ENCODE peak calls at places on chromosomes 16 and 17, in seven cellular contexts. K, D, A, N, J, Q and V are unnamed samples.

GRCh38 chr17:49851387-49852291 is 3.8 kb upstream of the TAC4 start:
- DNase-seq in K (peak), D (peak), A (peak), N (peak), J (peak), Q (peak), V (peak)

GRCh38 chr16:28497386-28497785 is 2.9 kb downstream of the APOBR start:
- DNase-seq in K (no peak), D (no peak), A (no peak), N (no peak), J (no peak), Q (no peak), V (no peak)

GRCh38 chr16:50265260-50265659 is 1.1 kb upstream of the ADCY7 start:
- DNase-seq in K (no peak), D (no peak), A (peak), N (peak), J (peak), Q (peak), V (no peak)

GRCh38 chr16:52676951-52677350 is 130.0 kb upstream of the TOX3 start:
- DNase-seq in K (no peak), D (no peak), A (no peak), N (no peak), J (no peak), Q (no peak), V (no peak)

GRCh38 chr16:85601730-85602401 is 11.3 kb upstream of the GSE1 start:
- DNase-seq in K (no peak), D (no peak), A (no peak), N (peak), J (no peak), Q (peak), V (peak)

GRCh38 chr17:56898874-56899273 is 15.0 kb downstream of the TRIM25 start:
- DNase-seq in K (no peak), D (no peak), A (no peak), N (no peak), J (no peak), Q (no peak), V (no peak)

GRCh38 chr17:6548578-6549330 is 7.6 kb downstream of the PITPNM3 start:
- DNase-seq in K (no peak), D (no peak), A (peak), N (no peak), J (no peak), Q (peak), V (no peak)

GRCh38 chr17:37494971-37495370 is 5.3 kb downstream of the DUSP14 start:
- DNase-seq in K (no peak), D (peak), A (no peak), N (no peak), J (no peak), Q (no peak), V (no peak)

GRCh38 chr17:33647976-33648375 is 354.9 kb upstream of the ASIC2 start:
- DNase-seq in K (peak), D (peak), A (no peak), N (peak), J (peak), Q (no peak), V (peak)

GRCh38 chr17:45813051-45813731 is 29.1 kb downstream of the CRHR1 start:
- DNase-seq in K (no peak), D (peak), A (no peak), N (no peak), J (no peak), Q (no peak), V (no peak)

GRCh38 chr16:1527836-1528811 is 5.3 kb upstream of the TMEM204 start:
- DNase-seq in K (peak), D (peak), A (no peak), N (no peak), J (no peak), Q (no peak), V (peak)

GRCh38 chr17:61397086-61397842 is 2.4 kb upstream of the TBX2 start:
- DNase-seq in K (peak), D (peak), A (no peak), N (peak), J (no peak), Q (no peak), V (peak)

GRCh38 chr17:65279456-65279855 is 142.3 kb downstream of the RGS9 start:
- DNase-seq in K (no peak), D (no peak), A (no peak), N (no peak), J (no peak), Q (no peak), V (no peak)

GRCh38 chr17:43468746-43469544 is 14.8 kb upstream of the DHX8 start:
- DNase-seq in K (peak), D (no peak), A (peak), N (peak), J (no peak), Q (no peak), V (peak)

GRCh38 chr17:31318298-31319190 is 2.9 kb downstream of the EVI2A start:
- DNase-seq in K (peak), D (peak), A (no peak), N (peak), J (peak), Q (peak), V (peak)

GRCh38 chr17:49817993-49818392 is 29.5 kb downstream of the KAT7 start:
- DNase-seq in K (no peak), D (no peak), A (no peak), N (no peak), J (no peak), Q (no peak), V (no peak)

GRCh38 chr16:22631264-22631663 is 120.6 kb downstream of the NPIPB5 start:
- DNase-seq in K (no peak), D (no peak), A (no peak), N (no peak), J (no peak), Q (no peak), V (no peak)

DNA sequence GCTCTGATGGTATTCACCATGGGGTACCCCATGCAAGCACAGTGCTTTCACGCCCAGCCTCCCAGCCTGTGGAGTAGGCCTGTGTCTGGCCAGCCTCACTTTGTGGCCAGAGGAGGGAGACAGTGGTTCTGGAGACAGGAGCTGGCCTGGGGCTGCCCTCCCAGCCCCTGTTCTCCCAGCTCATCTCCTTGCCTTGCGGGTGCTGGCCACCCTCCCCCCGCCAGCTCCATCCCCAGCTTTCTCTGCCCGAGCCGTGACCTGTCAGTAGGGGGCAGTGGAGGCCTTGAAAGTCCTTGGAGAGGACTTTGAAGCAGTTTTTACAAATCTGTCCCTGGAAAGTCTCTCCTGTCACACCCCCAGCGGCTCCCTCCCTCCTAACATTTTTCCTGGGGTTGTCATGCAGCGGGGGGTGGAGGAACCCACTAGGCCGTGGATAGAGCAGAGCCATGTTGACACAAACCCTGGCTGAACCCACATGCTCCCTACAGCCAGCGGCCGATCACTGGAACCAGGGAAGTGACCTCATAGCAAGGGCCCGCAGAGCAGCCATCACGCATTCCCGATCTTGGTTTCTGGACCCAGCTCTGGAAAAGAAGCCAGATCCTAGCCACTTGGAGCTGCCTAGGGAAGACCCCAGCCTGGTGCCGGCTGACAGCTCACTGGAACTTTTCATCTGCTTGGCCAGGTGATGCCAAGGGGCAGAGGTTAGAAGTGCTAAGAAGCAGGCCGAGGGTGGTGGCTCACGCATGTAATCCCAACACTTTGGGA is 289.4 kb downstream of the SEC14L1 start:
- DNase-seq in K (peak), D (peak), A (peak), N (peak), J (peak), Q (peak), V (peak)
- TF ChIP-seq CTCF in K (peak), D (peak), A (peak), N (peak), J (peak), Q (no peak), V (peak)

GRCh38 chr17:40020146-40020545 is 4.9 kb downstream of the CSF3 start:
- DNase-seq in K (no peak), D (no peak), A (no peak), N (no peak), J (no peak), Q (no peak), V (no peak)

GRCh38 chr17:40017422-40018080 is 2.3 kb downstream of the CSF3 start:
- DNase-seq in K (peak), D (no peak), A (no peak), N (no peak), J (no peak), Q (no peak), V (no peak)

GRCh38 chr17:40018211-40019121 is 3.2 kb downstream of the CSF3 start:
- DNase-seq in K (peak), D (peak), A (no peak), N (no peak), J (no peak), Q (peak), V (no peak)

GRCh38 chr17:40021471-40021961 is 6.3 kb downstream of the CSF3 start:
- DNase-seq in K (peak), D (no peak), A (peak), N (peak), J (no peak), Q (no peak), V (peak)

GRCh38 chr17:40019140-40019991 is 4.1 kb downstream of the CSF3 start:
- DNase-seq in K (peak), D (no peak), A (no peak), N (peak), J (no peak), Q (peak), V (peak)
- H3K4me3 ChIP-seq in K (no peak), D (no peak), A (no peak), N (no peak), J (no peak), Q (no peak), V (no peak)

GRCh38 chr16:65667013-65667578 is 545.2 kb upstream of the CDH11 start:
- DNase-seq in K (peak), D (peak), A (peak), N (peak), J (no peak), Q (no peak), V (peak)
- TF ChIP-seq CTCF in K (peak), D (peak), A (peak), N (no peak), J (no peak), Q (no peak), V (peak)

GRCh38 chr17:688100-688989 is 26.3 kb downstream of the VPS53 start:
- DNase-seq in K (peak), D (peak), A (no peak), N (peak), J (peak), Q (no peak), V (peak)

GRCh38 chr17:692116-692515 is 22.5 kb downstream of the VPS53 start:
- DNase-seq in K (peak), D (no peak), A (peak), N (peak), J (no peak), Q (no peak), V (peak)

GRCh38 chr17:690346-690745 is 24.3 kb downstream of the VPS53 start:
- DNase-seq in K (no peak), D (no peak), A (no peak), N (no peak), J (no peak), Q (no peak), V (no peak)

GRCh38 chr17:691423-691822 is 23.2 kb downstream of the VPS53 start:
- DNase-seq in K (peak), D (no peak), A (peak), N (peak), J (no peak), Q (no peak), V (peak)

DNA sequence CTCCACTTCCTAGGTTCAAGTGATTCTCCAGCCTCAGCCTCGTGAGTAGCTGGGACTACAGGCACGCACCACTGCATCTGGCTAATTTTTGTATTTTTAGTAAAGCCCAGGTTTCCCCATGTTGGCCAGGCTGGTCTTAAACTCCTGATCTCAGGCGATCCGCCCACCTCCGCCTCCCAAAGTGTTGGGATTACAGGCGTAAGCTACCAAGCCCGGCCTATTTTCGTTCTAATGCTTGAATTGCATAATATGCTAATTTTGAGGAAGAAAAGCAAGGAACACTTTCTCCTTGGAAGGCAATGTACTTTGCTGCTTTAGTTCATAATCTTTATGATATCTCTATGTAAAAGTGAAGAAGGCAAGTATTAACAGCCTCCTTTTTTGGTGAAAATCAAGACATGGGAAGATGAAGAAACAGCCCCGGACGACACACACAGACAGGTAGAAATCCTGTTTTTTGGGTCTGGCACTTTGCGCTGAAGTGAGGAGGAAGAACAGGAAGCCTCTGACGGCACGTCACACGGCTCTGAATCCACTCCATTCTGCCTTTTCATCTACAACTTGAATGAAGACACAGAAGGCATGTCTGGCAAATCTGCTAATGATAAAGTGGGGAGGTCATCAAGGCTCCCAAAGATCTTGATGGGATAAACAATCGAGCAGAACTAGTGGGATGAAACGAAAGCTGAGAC is 24.9 kb downstream of the VPS53 start:
- DNase-seq in K (no peak), D (no peak), A (no peak), N (no peak), J (no peak), Q (no peak), V (no peak)
- H3K4me3 ChIP-seq in K (no peak), D (no peak), A (no peak), N (no peak), J (no peak), Q (no peak), V (no peak)

DNA sequence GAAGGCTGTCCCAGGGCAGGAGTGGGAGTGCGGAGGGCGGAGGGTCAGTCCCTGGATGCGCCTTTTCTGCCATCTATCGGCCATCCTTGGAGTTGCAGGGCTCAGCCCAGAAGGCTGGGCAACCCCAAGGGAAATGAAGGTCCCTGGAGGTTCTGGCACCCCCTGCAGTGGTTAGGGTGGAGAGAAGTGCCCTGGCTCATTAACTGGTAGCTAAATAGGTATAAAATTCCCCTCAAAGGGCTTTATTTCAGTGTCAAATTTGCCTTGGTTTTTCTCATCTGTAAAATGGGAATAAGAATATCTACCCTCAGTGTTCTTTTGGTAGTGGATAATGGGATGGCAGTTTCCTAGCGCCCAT is 22.4 kb downstream of the C17orf75 start:
- DNase-seq in K (peak), D (peak), A (peak), N (peak), J (peak), Q (peak), V (no peak)
- TF ChIP-seq CTCF in K (peak), D (peak), A (peak), N (peak), J (peak), Q (peak), V (peak)

DNA sequence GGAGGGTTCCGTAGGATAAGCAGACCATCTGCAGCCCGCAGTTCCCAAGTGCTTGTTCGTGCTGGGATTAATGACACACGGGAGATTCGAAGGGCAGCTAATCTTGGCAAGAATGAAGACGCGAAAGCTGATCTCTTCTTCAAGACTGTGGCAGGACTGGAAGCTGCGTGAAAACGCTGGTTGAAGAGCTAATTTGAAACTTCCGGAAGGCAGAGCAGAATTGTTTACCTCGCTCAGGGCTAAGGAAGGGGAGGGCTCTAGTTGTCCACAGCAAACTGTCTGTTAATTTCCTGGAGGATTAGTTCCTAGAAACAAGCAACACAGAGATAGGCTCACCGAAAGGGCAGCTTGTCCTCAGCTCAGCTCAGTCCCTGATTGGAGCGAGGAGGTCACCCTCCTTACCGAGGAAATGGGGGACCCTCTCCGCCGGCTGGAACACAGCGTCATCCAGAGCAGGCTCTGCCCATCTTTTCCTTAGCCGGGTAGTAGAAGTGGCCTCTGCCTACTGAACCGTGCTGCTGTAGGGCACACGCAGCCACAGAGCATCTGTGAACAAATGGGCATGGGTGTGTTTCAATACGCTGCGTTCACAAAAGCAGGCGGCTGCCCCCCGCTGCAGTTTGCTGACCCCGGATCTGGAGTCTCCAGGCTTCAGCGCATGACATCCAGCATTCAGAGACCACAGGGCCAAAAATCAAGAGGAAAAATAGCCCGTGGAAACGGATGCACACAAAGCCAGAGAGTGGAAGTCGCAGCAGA is 16.7 kb upstream of the BAIAP2 start:
- DNase-seq in K (peak), D (peak), A (peak), N (peak), J (peak), Q (peak), V (peak)
- H3K4me3 ChIP-seq in K (no peak), D (peak), A (peak), N (peak), J (no peak), Q (peak), V (peak)

GRCh38 chr16:55640714-55641327 is 15.0 kb upstream of the SLC6A2 start:
- DNase-seq in K (no peak), D (no peak), A (no peak), N (no peak), J (no peak), Q (no peak), V (no peak)

GRCh38 chr16:55645986-55646385 is 9.8 kb upstream of the SLC6A2 start:
- DNase-seq in K (no peak), D (no peak), A (no peak), N (no peak), J (no peak), Q (no peak), V (no peak)

GRCh38 chr16:55642611-55643010 is 13.2 kb upstream of the SLC6A2 start:
- DNase-seq in K (no peak), D (no peak), A (no peak), N (no peak), J (no peak), Q (no peak), V (no peak)

GRCh38 chr16:55641430-55642056 is 14.2 kb upstream of the SLC6A2 start:
- DNase-seq in K (no peak), D (no peak), A (no peak), N (peak), J (no peak), Q (no peak), V (peak)

DNA sequence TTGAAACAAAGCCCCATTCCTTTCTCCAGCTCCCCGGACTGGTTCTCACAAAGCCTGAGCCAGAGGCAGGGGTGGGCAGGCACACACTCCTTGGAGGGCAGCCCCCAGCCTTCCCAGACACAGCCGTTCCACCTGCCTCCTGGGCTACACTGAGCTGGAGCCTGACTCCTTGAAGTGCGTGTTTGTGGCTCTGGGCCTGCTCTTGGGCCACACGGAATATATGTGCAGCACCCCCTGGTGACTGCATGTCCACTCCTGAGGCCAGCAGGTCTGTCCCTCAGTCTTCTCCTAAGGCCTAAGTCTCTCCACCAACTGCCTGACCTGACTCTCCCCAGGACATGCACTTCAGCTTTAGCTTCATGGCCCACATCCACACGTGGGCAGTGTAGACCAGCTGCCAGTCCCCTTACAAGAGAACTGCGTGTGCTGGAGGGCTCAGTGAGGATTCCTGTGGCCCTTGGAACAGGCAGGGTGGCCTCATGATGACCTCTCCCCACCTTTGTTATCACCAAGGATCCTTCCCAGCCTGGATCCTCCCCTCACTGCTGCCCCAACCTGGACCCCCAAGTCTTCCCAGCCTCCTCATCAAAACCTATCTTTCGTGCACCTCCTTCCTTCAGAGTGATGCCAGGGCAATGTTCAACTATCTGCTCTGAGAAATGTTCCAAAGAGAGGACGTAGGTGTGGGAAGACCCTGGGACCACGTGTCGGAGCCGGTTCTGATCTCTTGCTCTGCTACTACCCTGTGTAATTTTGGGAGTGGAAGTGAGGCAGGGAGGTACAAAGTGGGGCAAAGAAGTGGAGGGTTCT is 12.4 kb upstream of the SLC6A2 start:
- DNase-seq in K (peak), D (no peak), A (no peak), N (peak), J (peak), Q (no peak), V (peak)
- TF ChIP-seq CTCF in K (peak), D (no peak), A (peak), N (peak), J (no peak), Q (no peak), V (peak)

GRCh38 chr17:80760501-80760900 is 215.9 kb downstream of the RPTOR start:
- DNase-seq in K (no peak), D (no peak), A (peak), N (no peak), J (peak), Q (peak), V (no peak)

GRCh38 chr17:80761421-80761871 is 216.8 kb downstream of the RPTOR start:
- DNase-seq in K (peak), D (no peak), A (peak), N (peak), J (no peak), Q (peak), V (peak)

GRCh38 chr17:80758793-80759673 is 214.4 kb downstream of the RPTOR start:
- DNase-seq in K (peak), D (no peak), A (no peak), N (peak), J (no peak), Q (peak), V (peak)

GRCh38 chr17:80763293-80763867 is 218.7 kb downstream of the RPTOR start:
- DNase-seq in K (no peak), D (no peak), A (no peak), N (no peak), J (no peak), Q (no peak), V (no peak)

GRCh38 chr17:80762076-80762475 is 217.4 kb downstream of the RPTOR start:
- DNase-seq in K (no peak), D (no peak), A (no peak), N (no peak), J (no peak), Q (peak), V (no peak)
- H3K4me3 ChIP-seq in K (no peak), D (no peak), A (peak), N (no peak), J (no peak), Q (no peak), V (no peak)